ENCODE peak calls at places on chromosomes 4 and X, in seven cellular contexts. D is Caki2; Y is stimulated activated CD4-positive, alpha-beta T cell treated with anti-CD3 and anti-CD28 coated beads, Interleukin-1b, Interleukin-23, amount 100 ng/mL, for 48 hours; X is stromal cell of bone marrow; Z is germinal center; B is GOT3; L is stimulated activated CD8-positive, alpha-beta memory T cell treated with anti-CD3 and anti-CD28 coated beads, Interleukin-15, amount 100 ng/mL, for 48 hours. N is an unnamed sample.

GRCh38 chr4:149555146-149555545 is 260.5 kb downstream of the IQCM start:
- DNase-seq in Y (no peak), L (no peak), B (no peak), X (no peak), Z (no peak), D (no peak), N (no peak)

GRCh38 chr4:106502106-106502699 is 133.6 kb upstream of the GIMD1 start:
- DNase-seq in D (peak; percentile 35), L (no peak), X (no peak), Z (peak; percentile 12), B (no peak), Y (peak; percentile 31), N (peak; percentile 54)

GRCh38 chr4:158625544-158625943 is 46.1 kb downstream of the C4orf46 start:
- DNase-seq in Y (no peak), Z (no peak), B (no peak), L (no peak), D (no peak), X (no peak), N (no peak)

GRCh38 chrX:139903229-139903628 is 29.6 kb downstream of the ATP11C start:
- DNase-seq in L (no peak), D (no peak), Z (no peak), X (no peak), Y (no peak), B (no peak), N (no peak)

GRCh38 chr4:10643600-10644425 is 40.8 kb downstream of the CLNK start:
- DNase-seq in L (no peak), Z (no peak), D (no peak), B (no peak), X (no peak), Y (no peak), N (no peak)

GRCh38 chr4:3046623-3047022 is 27.7 kb downstream of the HTT-AS start:
- DNase-seq in X (no peak), B (no peak), Z (no peak), Y (no peak), L (no peak), D (no peak), N (no peak)

GRCh38 chrX:119062750-119063374 is 9.9 kb upstream of the CT47C1 start:
- DNase-seq in X (no peak), Y (no peak), D (no peak), Z (no peak), B (no peak), L (no peak), N (no peak)

GRCh38 chr4:154916068-154916467 is 135.0 kb downstream of the RBM46 start:
- DNase-seq in X (no peak), D (peak; percentile 6), Y (no peak), Z (no peak), L (no peak), B (no peak), N (no peak)

GRCh38 chrX:97479491-97479890 is 595.8 kb downstream of the RPA4 start:
- DNase-seq in Y (no peak), L (no peak), Z (no peak), B (no peak), D (no peak), X (no peak), N (no peak)

GRCh38 chrX:31265383-31265782 is 193.5 kb upstream of the FTHL17 start:
- DNase-seq in X (no peak), D (no peak), Y (no peak), L (no peak), B (no peak), Z (no peak), N (no peak)

GRCh38 chrX:97639526-97639925 is 755.8 kb downstream of the RPA4 start:
- DNase-seq in Z (no peak), B (no peak), D (no peak), X (no peak), Y (no peak), L (no peak), N (no peak)